ENCODE peak calls at places on chromosome 15, in seven cellular contexts. M is psoas muscle, N is SK-N-SH, Y is heart left ventricle, P is lower leg skin, T is fibroblast of mammary gland, W is testis. O is an unnamed sample.

GRCh38 chr15:42704492-42704926 is 32.4 kb downstream of the CDAN1 start:
- DNase-seq in M (peak), N (peak), Y (peak), P (peak), T (peak), W (peak), O (peak)

GRCh38 chr15:101239724-101240136 is 12.1 kb downstream of the CHSY1 start:
- DNase-seq in M (no peak), N (no peak), Y (no peak), P (no peak), T (no peak), W (no peak), O (no peak)

GRCh38 chr15:53000412-53000811 is 210.3 kb upstream of the ONECUT1 start:
- DNase-seq in M (no peak), N (no peak), Y (no peak), P (no peak), T (no peak), W (no peak), O (no peak)

GRCh38 chr15:84816694-84817460 is at the start of gene ALPK3:
- DNase-seq in M (peak), N (peak), Y (peak), P (peak), T (no peak), W (peak), O (no peak)

GRCh38 chr15:64193971-64194370 is 31.1 kb upstream of the PPIB start:
- DNase-seq in M (no peak), N (no peak), Y (no peak), P (no peak), T (no peak), W (no peak), O (no peak)

GRCh38 chr15:88615303-88616107 is 5.6 kb upstream of the AEN start:
- DNase-seq in M (no peak), N (no peak), Y (no peak), P (no peak), T (no peak), W (no peak), O (peak)

GRCh38 chr15:31263751-31264533 is 62.7 kb upstream of the KLF13 start:
- DNase-seq in M (peak), N (peak), Y (peak), P (peak), T (no peak), W (peak), O (peak)

GRCh38 chr15:35507932-35508638 is 37.9 kb downstream of the DPH6 start:
- DNase-seq in M (no peak), N (peak), Y (no peak), P (no peak), T (no peak), W (no peak), O (no peak)

GRCh38 chr15:32852771-32853170 is 135.0 kb downstream of the GREM1 start:
- DNase-seq in M (no peak), N (no peak), Y (no peak), P (no peak), T (no peak), W (no peak), O (no peak)

GRCh38 chr15:71651750-71652186 is 158.6 kb upstream of the NR2E3 start:
- DNase-seq in M (no peak), N (no peak), Y (no peak), P (no peak), T (peak), W (peak), O (no peak)

GRCh38 chr15:33660151-33660550 is 308.1 kb upstream of the CHRM5 start:
- DNase-seq in M (no peak), N (no peak), Y (no peak), P (no peak), T (no peak), W (no peak), O (no peak)

GRCh38 chr15:67077641-67078215 is 12.3 kb downstream of the SMAD3 start:
- DNase-seq in M (no peak), N (no peak), Y (no peak), P (no peak), T (peak), W (no peak), O (no peak)

GRCh38 chr15:35867371-35867770 is 321.4 kb upstream of the DPH6 start:
- DNase-seq in M (no peak), N (no peak), Y (no peak), P (no peak), T (no peak), W (no peak), O (no peak)

GRCh38 chr15:65816441-65816840 is 24.3 kb upstream of the DENND4A start:
- DNase-seq in M (no peak), N (no peak), Y (no peak), P (no peak), T (no peak), W (no peak), O (no peak)

GRCh38 chr15:90648137-90649070 is 68.7 kb upstream of the BLM start:
- DNase-seq in M (peak), N (peak), Y (peak), P (peak), T (peak), W (peak), O (no peak)

GRCh38 chr15:100919481-100920405 is 586 bp downstream of the LRRK1 start:
- DNase-seq in M (peak), N (peak), Y (peak), P (peak), T (peak), W (no peak), O (peak)

GRCh38 chr15:31247404-31247803 is 79.2 kb upstream of the KLF13 start:
- DNase-seq in M (no peak), N (no peak), Y (no peak), P (no peak), T (no peak), W (no peak), O (no peak)

GRCh38 chr15:69081310-69082004 is 67.0 kb downstream of the NOX5 start:
- DNase-seq in M (peak), N (no peak), Y (peak), P (no peak), T (peak), W (peak), O (no peak)

GRCh38 chr15:79025201-79025600 is 65.4 kb downstream of the RASGRF1 start:
- DNase-seq in M (no peak), N (peak), Y (no peak), P (no peak), T (no peak), W (no peak), O (no peak)

GRCh38 chr15:58966698-58967097 is 20.8 kb upstream of the RNF111 start:
- DNase-seq in M (no peak), N (no peak), Y (no peak), P (no peak), T (peak), W (no peak), O (no peak)

GRCh38 chr15:91537868-91538267 is 315.6 kb upstream of the SLCO3A1 start:
- DNase-seq in M (no peak), N (no peak), Y (no peak), P (no peak), T (no peak), W (no peak), O (no peak)

GRCh38 chr15:85702321-85703230 is 92.1 kb downstream of the KLHL25 start:
- DNase-seq in M (no peak), N (no peak), Y (no peak), P (no peak), T (peak), W (no peak), O (no peak)

GRCh38 chr15:75460646-75461045 is 9.2 kb upstream of the SIN3A start:
- DNase-seq in M (no peak), N (no peak), Y (no peak), P (no peak), T (no peak), W (no peak), O (no peak)

GRCh38 chr15:35427091-35427490 is 118.9 kb downstream of the DPH6 start:
- DNase-seq in M (no peak), N (no peak), Y (no peak), P (no peak), T (peak), W (no peak), O (no peak)

GRCh38 chr15:83698294-83698693 is 44.4 kb downstream of the ADAMTSL3 start:
- DNase-seq in M (peak), N (no peak), Y (peak), P (no peak), T (peak), W (peak), O (no peak)

GRCh38 chr15:34889486-34889885 is 80.1 kb downstream of the AQR start:
- DNase-seq in M (no peak), N (no peak), Y (no peak), P (no peak), T (peak), W (no peak), O (no peak)

GRCh38 chr15:98518823-98519561 is 129.3 kb upstream of the IGF1R start:
- DNase-seq in M (no peak), N (peak), Y (peak), P (peak), T (peak), W (peak), O (peak)

GRCh38 chr15:74784854-74785715 is 3.2 kb downstream of the CSK start:
- DNase-seq in M (no peak), N (no peak), Y (peak), P (no peak), T (no peak), W (no peak), O (no peak)

GRCh38 chr15:34732430-34732829 is 22.4 kb downstream of the GJD2 start:
- DNase-seq in M (no peak), N (no peak), Y (no peak), P (no peak), T (no peak), W (no peak), O (no peak)

GRCh38 chr15:71496336-71496955 is 313.9 kb upstream of the NR2E3 start:
- DNase-seq in M (no peak), N (no peak), Y (no peak), P (no peak), T (peak), W (no peak), O (no peak)

GRCh38 chr15:35630570-35630969 is 84.6 kb upstream of the DPH6 start:
- DNase-seq in M (no peak), N (no peak), Y (peak), P (no peak), T (peak), W (no peak), O (no peak)

GRCh38 chr15:96325579-96326331 is 4.7 kb upstream of the NR2F2 start:
- DNase-seq in M (no peak), N (no peak), Y (no peak), P (no peak), T (peak), W (no peak), O (no peak)

GRCh38 chr15:69758810-69759410 is 306.3 kb downstream of the RPLP1 start:
- DNase-seq in M (no peak), N (no peak), Y (peak), P (no peak), T (peak), W (peak), O (peak)

GRCh38 chr15:87477759-87478687 is 778.5 kb downstream of the NTRK3 start:
- DNase-seq in M (no peak), N (peak), Y (peak), P (no peak), T (peak), W (peak), O (no peak)

GRCh38 chr15:82894971-82895520 is 57.5 kb downstream of the HOMER2 start:
- DNase-seq in M (no peak), N (peak), Y (no peak), P (peak), T (no peak), W (no peak), O (no peak)

DNA sequence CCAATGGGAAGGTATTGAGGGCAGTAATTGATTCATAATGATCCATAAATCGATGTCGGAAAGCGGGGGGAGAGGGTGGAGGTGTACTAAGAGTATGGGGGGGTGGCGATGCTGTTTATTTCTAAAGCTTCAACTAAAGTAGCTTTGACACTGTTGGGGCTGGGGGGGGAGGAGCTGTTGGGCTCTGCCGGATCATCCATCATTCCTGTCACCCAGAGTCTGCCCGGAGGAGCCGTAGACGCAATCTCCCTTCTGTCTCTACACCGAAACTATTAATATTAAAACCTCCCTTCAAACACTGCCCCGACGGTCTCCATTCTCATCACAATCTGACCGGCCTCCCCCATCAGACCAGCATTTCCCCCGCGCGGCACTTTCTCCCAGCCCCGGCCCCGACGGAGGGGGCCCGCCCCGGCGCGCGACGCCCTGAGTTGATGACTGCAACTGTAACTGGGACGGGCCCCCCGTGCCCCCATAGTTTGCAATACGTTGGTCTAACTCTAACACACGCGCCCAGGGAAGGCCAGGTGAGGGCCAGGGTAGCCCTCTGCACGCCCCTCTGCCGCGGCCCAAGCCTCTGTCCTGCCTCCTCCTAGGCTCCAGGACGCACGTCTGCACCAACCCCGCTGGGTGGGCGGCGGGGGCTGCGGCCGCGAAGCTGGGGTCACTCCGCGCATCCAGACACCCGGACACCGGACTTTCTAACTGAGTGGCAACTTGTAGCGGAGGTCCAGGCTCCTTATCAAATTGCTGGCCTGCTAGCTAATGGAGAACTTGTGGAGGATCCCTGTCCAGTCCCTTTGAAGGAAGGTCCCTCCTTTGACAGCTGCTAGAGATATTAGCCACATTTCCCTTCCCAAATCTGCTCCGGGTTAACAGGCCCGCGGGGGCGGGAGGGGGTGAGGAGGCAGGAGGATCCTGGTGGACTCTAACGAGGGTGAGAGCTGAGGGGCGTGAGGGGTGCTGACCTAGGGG is 212.0 kb downstream of the MEIS2 start:
- DNase-seq in M (no peak), N (no peak), Y (no peak), P (no peak), T (peak), W (no peak), O (no peak)
- H3K4me3 ChIP-seq in M (no peak), N (no peak), Y (peak), P (no peak), T (peak), W (peak), O (no peak)

DNA sequence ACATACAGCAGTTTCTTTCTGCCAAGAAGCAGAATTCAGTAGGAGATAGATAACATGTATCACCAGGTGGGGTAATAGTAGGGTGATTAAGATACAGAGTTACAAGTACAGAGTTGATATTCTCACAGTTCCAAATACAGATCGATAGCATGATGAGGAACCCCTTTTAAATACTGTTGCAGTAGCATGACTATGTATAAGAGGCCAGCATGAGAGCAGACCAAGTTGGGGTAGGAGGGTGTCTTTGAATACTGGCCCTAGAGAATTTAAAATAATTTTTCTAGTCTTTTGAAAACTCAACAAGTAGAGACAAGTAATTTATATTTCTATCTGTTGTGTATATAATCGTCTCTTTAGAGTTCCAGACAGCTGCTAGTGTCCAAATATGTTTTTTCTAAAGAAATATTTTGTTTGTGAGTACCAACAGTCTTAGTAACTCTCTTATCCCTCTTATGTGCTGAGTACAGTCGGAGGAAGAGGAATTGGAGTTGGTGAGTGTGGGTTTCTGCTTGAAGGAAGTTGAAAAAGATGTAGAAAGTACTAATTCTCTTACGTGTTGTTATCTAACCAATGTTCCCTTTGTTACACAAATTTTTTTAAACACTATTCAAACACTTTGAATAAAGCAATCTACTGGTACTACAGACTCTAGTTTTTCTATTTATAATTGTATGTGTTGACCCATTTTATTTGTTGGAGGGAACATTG is 30.2 kb downstream of the LYSMD4 start:
- DNase-seq in M (no peak), N (no peak), Y (no peak), P (no peak), T (no peak), W (no peak), O (no peak)
- H3K4me3 ChIP-seq in M (no peak), N (no peak), Y (no peak), P (no peak), T (no peak), W (no peak), O (no peak)

GRCh38 chr15:57298204-57298603 is 78.1 kb upstream of the CGNL1 start:
- DNase-seq in M (no peak), N (no peak), Y (no peak), P (no peak), T (no peak), W (no peak), O (no peak)
- H3K4me3 ChIP-seq in M (no peak), N (no peak), Y (no peak), P (no peak), T (no peak), W (no peak), O (no peak)

GRCh38 chr15:60751985-60752952 is 273.3 kb upstream of the ICE2 start:
- DNase-seq in M (peak), N (peak), Y (peak), P (no peak), T (peak), W (peak), O (no peak)

GRCh38 chr15:60757273-60757672 is 278.3 kb upstream of the ICE2 start:
- DNase-seq in M (no peak), N (no peak), Y (no peak), P (no peak), T (no peak), W (no peak), O (no peak)

GRCh38 chr15:60758961-60759729 is 280.2 kb upstream of the ICE2 start:
- DNase-seq in M (no peak), N (no peak), Y (no peak), P (no peak), T (peak), W (no peak), O (no peak)

GRCh38 chr15:60757831-60758570 is 279.1 kb upstream of the ICE2 start:
- DNase-seq in M (no peak), N (no peak), Y (no peak), P (no peak), T (peak), W (peak), O (no peak)

GRCh38 chr15:60752973-60753720 is 274.2 kb upstream of the ICE2 start:
- DNase-seq in M (no peak), N (no peak), Y (no peak), P (no peak), T (peak), W (no peak), O (no peak)
- H3K4me3 ChIP-seq in M (peak), N (no peak), Y (peak), P (no peak), T (no peak), W (no peak), O (no peak)

DNA sequence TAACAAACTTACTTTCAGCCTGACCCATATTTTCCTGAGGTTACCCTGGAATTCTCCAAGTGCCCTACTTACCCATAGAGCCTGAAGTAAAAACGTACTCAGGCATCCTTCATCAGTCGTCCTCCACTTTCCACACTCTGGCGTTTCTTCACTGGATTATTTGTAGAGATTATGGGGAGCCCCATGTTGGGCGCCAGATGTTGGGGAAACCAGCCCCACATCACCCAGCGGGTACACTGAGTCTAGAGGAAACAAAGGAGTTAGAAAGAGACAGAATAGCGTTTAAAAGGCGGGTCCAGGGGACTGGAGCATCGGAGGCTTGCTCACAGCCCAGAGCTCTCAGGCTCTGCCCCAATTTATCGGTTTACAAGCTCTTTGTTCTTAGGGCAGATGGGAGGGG is 9.7 kb upstream of the SLC28A2 start:
- DNase-seq in M (no peak), N (no peak), Y (no peak), P (no peak), T (no peak), W (no peak), O (peak)
- H3K4me3 ChIP-seq in M (no peak), N (no peak), Y (no peak), P (no peak), T (no peak), W (no peak), O (no peak)

GRCh38 chr15:48177875-48178611 is at the start of gene MYEF2:
- DNase-seq in M (peak), N (peak), Y (peak), P (peak), T (peak), W (peak), O (peak)

GRCh38 chr15:48176097-48176496 is 2.0 kb downstream of the MYEF2 start:
- DNase-seq in M (no peak), N (no peak), Y (no peak), P (no peak), T (peak), W (no peak), O (no peak)

GRCh38 chr15:48177383-48177874 is 666 bp downstream of the MYEF2 start:
- DNase-seq in M (no peak), N (peak), Y (no peak), P (no peak), T (peak), W (peak), O (no peak)

GRCh38 chr15:48178612-48178931 is 477 bp upstream of the MYEF2 start:
- DNase-seq in M (no peak), N (no peak), Y (no peak), P (no peak), T (no peak), W (no peak), O (no peak)

GRCh38 chr15:48176957-48177356 is 1.1 kb downstream of the MYEF2 start:
- DNase-seq in M (no peak), N (no peak), Y (no peak), P (no peak), T (no peak), W (no peak), O (no peak)
- H3K4me3 ChIP-seq in M (peak), N (peak), Y (peak), P (no peak), T (no peak), W (peak), O (peak)

GRCh38 chr15:40420071-40420713 is 14.6 kb downstream of the IVD start:
- DNase-seq in M (no peak), N (no peak), Y (peak), P (no peak), T (no peak), W (no peak), O (no peak)
- H3K4me3 ChIP-seq in M (no peak), N (no peak), Y (no peak), P (no peak), T (no peak), W (no peak), O (no peak)

GRCh38 chr15:39515765-39516164 is 65.1 kb upstream of the THBS1 start:
- DNase-seq in M (no peak), N (no peak), Y (no peak), P (no peak), T (no peak), W (no peak), O (no peak)
- H3K4me3 ChIP-seq in M (no peak), N (no peak), Y (no peak), P (no peak), T (no peak), W (no peak), O (no peak)